ENCODE peak calls at places on chromosomes 11 and 22, in five cellular contexts. One of them, this sample, is unnamed.

GRCh38 chr11:103683581-103683980 is 352.9 kb upstream of the DDI1 start:
- DNase-seq in astrocyte: peak; percentile 35
- DNase-seq in right atrium auricular region: no peak
- DNase-seq in fibroblast of lung: peak; percentile 36
- DNase-seq in psoas muscle: no peak
- DNase-seq in this sample: no peak

GRCh38 chr11:72609045-72609444 is 65.2 kb downstream of the PDE2A start:
- DNase-seq in psoas muscle: no peak
- DNase-seq in astrocyte: no peak
- DNase-seq in fibroblast of lung: peak; percentile 34
- DNase-seq in right atrium auricular region: no peak
- DNase-seq in this sample: peak; percentile 11

GRCh38 chr11:102279641-102280170 is 37.6 kb upstream of the BIRC3 start:
- DNase-seq in right atrium auricular region: no peak
- DNase-seq in psoas muscle: no peak
- DNase-seq in astrocyte: peak; percentile 56
- DNase-seq in fibroblast of lung: peak; percentile 89
- DNase-seq in this sample: no peak

GRCh38 chr11:68996376-68997123 is 15.8 kb upstream of the MRGPRD start:
- DNase-seq in fibroblast of lung: no peak
- DNase-seq in right atrium auricular region: no peak
- DNase-seq in astrocyte: no peak
- DNase-seq in psoas muscle: no peak
- DNase-seq in this sample: no peak

GRCh38 chr22:38243007-38243775 is 29.6 kb downstream of the TMEM184B start:
- DNase-seq in fibroblast of lung: peak; percentile 89
- DNase-seq in right atrium auricular region: no peak
- DNase-seq in astrocyte: no peak
- DNase-seq in psoas muscle: no peak
- DNase-seq in this sample: peak; percentile 48

GRCh38 chr11:3002346-3002745 is 10.2 kb upstream of the NAP1L4 start:
- DNase-seq in astrocyte: no peak
- DNase-seq in fibroblast of lung: no peak
- DNase-seq in right atrium auricular region: no peak
- DNase-seq in psoas muscle: no peak
- DNase-seq in this sample: no peak

GRCh38 chr11:1224109-1224485 is 1.2 kb downstream of the MUC5B start:
- DNase-seq in psoas muscle: peak; percentile 8
- DNase-seq in astrocyte: no peak
- DNase-seq in fibroblast of lung: no peak
- DNase-seq in right atrium auricular region: no peak
- DNase-seq in this sample: no peak

GRCh38 chr11:70799386-70799785 is 401.1 kb downstream of the CTTN start:
- DNase-seq in right atrium auricular region: no peak
- DNase-seq in fibroblast of lung: peak; percentile 74
- DNase-seq in astrocyte: peak; percentile 83
- DNase-seq in psoas muscle: no peak
- DNase-seq in this sample: no peak

GRCh38 chr22:49296561-49296960 is 531.1 kb downstream of the BRD1 start:
- DNase-seq in right atrium auricular region: no peak
- DNase-seq in astrocyte: no peak
- DNase-seq in psoas muscle: no peak
- DNase-seq in fibroblast of lung: no peak
- DNase-seq in this sample: no peak

GRCh38 chr11:60336767-60337391 is 9.8 kb downstream of the MS4A6E start:
- DNase-seq in psoas muscle: no peak
- DNase-seq in astrocyte: no peak
- DNase-seq in right atrium auricular region: no peak
- DNase-seq in fibroblast of lung: no peak
- DNase-seq in this sample: no peak

GRCh38 chr11:109926941-109927340 is 166.3 kb upstream of the ZC3H12C start:
- DNase-seq in right atrium auricular region: no peak
- DNase-seq in fibroblast of lung: no peak
- DNase-seq in astrocyte: no peak
- DNase-seq in psoas muscle: no peak
- DNase-seq in this sample: no peak

GRCh38 chr22:37848587-37849088 is 581 bp upstream of the EIF3L start:
- DNase-seq in astrocyte: no peak
- DNase-seq in right atrium auricular region: no peak
- DNase-seq in fibroblast of lung: peak; percentile 48
- DNase-seq in psoas muscle: no peak
- DNase-seq in this sample: no peak

GRCh38 chr11:94032066-94032465 is 10.9 kb downstream of the HEPHL1 start:
- DNase-seq in right atrium auricular region: no peak
- DNase-seq in psoas muscle: no peak
- DNase-seq in astrocyte: no peak
- DNase-seq in fibroblast of lung: no peak
- DNase-seq in this sample: no peak

GRCh38 chr11:3101921-3102640 is 44.9 kb upstream of the CARS1 start:
- DNase-seq in fibroblast of lung: no peak
- DNase-seq in psoas muscle: no peak
- DNase-seq in right atrium auricular region: peak; percentile 52
- DNase-seq in astrocyte: no peak
- DNase-seq in this sample: no peak

GRCh38 chr11:71447791-71448256 is 369 bp downstream of the DHCR7 start:
- DNase-seq in fibroblast of lung: no peak
- DNase-seq in psoas muscle: peak; percentile 44
- DNase-seq in right atrium auricular region: no peak
- DNase-seq in astrocyte: no peak
- DNase-seq in this sample: no peak

GRCh38 chr11:71120346-71120963 is 131.9 kb downstream of the SHANK2 start:
- DNase-seq in astrocyte: no peak
- DNase-seq in fibroblast of lung: peak; percentile 6
- DNase-seq in right atrium auricular region: no peak
- DNase-seq in psoas muscle: no peak
- DNase-seq in this sample: no peak

GRCh38 chr22:48340727-48341709 is 1486.7 kb downstream of the BRD1 start:
- DNase-seq in psoas muscle: no peak
- DNase-seq in astrocyte: no peak
- DNase-seq in right atrium auricular region: no peak
- DNase-seq in fibroblast of lung: no peak
- DNase-seq in this sample: no peak

GRCh38 chr11:113674397-113674685 is 31.8 kb downstream of the TMPRSS5 start:
- DNase-seq in fibroblast of lung: no peak
- DNase-seq in psoas muscle: no peak
- DNase-seq in astrocyte: no peak
- DNase-seq in right atrium auricular region: no peak
- DNase-seq in this sample: no peak

GRCh38 chr11:45089251-45089650 is 57.2 kb upstream of the PRDM11 start:
- DNase-seq in psoas muscle: peak; percentile 87
- DNase-seq in fibroblast of lung: peak; percentile 99
- DNase-seq in right atrium auricular region: peak; percentile 89
- DNase-seq in astrocyte: peak; percentile 99
- DNase-seq in this sample: peak; percentile 68

GRCh38 chr11:64246874-64247728 is at the start of gene PPP1R14B:
- DNase-seq in astrocyte: peak; percentile 68
- DNase-seq in fibroblast of lung: peak; percentile 77
- DNase-seq in psoas muscle: peak; percentile 94
- DNase-seq in right atrium auricular region: peak; percentile 89
- DNase-seq in this sample: peak; percentile 69

GRCh38 chr22:21728270-21728669 is 7.3 kb downstream of the YPEL1 start:
- DNase-seq in astrocyte: no peak
- DNase-seq in psoas muscle: no peak
- DNase-seq in right atrium auricular region: no peak
- DNase-seq in fibroblast of lung: no peak
- DNase-seq in this sample: no peak

GRCh38 chr11:120119121-120119520 is 18.8 kb downstream of the TRIM29 start:
- DNase-seq in astrocyte: no peak
- DNase-seq in fibroblast of lung: no peak
- DNase-seq in psoas muscle: no peak
- DNase-seq in right atrium auricular region: no peak
- DNase-seq in this sample: no peak

GRCh38 chr11:120112174-120112796 is 25.6 kb downstream of the TRIM29 start:
- DNase-seq in right atrium auricular region: no peak
- DNase-seq in fibroblast of lung: no peak
- DNase-seq in psoas muscle: no peak
- DNase-seq in astrocyte: no peak
- DNase-seq in this sample: no peak

GRCh38 chr11:120116966-120117365 is 20.9 kb downstream of the TRIM29 start:
- DNase-seq in psoas muscle: no peak
- DNase-seq in right atrium auricular region: no peak
- DNase-seq in fibroblast of lung: no peak
- DNase-seq in astrocyte: no peak
- DNase-seq in this sample: no peak

GRCh38 chr11:120117991-120118390 is 19.9 kb downstream of the TRIM29 start:
- DNase-seq in right atrium auricular region: no peak
- DNase-seq in fibroblast of lung: no peak
- DNase-seq in astrocyte: no peak
- DNase-seq in psoas muscle: no peak
- DNase-seq in this sample: no peak

DNA sequence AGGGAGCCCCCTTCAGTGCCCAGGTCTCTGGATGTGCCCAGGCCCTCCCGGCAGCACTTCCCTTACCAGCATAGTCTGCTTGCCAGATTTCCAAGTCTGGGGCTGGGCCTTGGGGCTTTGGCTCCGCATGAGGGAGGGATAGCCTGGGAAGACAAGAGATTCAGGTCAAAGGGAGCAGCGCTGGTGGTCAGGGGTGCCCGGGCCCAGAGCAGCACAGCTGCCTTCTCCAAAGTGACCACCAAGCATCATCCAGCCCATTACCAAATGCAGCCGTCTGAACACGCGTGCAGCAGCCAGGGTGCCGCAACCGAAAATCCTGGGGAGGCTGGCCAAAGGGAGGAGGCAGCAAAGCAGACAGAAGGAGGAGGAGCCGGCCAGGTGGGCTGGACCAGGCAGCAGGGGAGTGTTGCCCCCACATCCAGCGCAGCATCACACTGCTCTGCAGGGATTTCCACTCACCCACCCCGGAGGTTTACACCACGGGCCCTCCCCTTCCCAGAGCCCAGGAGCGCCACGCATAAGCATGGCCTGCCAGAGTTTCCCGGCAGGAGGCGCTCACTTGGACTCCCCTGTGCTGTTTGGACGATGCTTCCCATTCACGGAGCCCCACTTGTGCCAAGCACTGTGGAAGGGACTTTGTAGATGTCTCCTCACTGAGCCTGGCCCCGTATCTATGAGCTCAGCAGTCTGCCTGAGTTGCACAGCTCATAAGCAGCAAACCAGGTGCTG is 22.5 kb downstream of the TRIM29 start:
- DNase-seq in astrocyte: no peak
- DNase-seq in fibroblast of lung: no peak
- DNase-seq in psoas muscle: no peak
- DNase-seq in right atrium auricular region: no peak
- DNase-seq in this sample: no peak
- TF ChIP-seq CTCF in astrocyte: no peak
- TF ChIP-seq CTCF in fibroblast of lung: no peak
- TF ChIP-seq CTCF in psoas muscle: no peak
- TF ChIP-seq CTCF in right atrium auricular region: no peak
- TF ChIP-seq CTCF in this sample: peak; percentile 57

GRCh38 chr22:39931271-39931670 is 28.9 kb upstream of the TMA7B start:
- DNase-seq in right atrium auricular region: no peak
- DNase-seq in fibroblast of lung: no peak
- DNase-seq in astrocyte: no peak
- DNase-seq in psoas muscle: no peak
- DNase-seq in this sample: no peak
- H3K4me1 ChIP-seq in right atrium auricular region: no peaks in the 10 kb centered on the region
- H3K4me1 ChIP-seq in fibroblast of lung: no peaks in the 10 kb centered on the region
- H3K4me1 ChIP-seq in astrocyte: no peaks in the 10 kb centered on the region
- H3K4me1 ChIP-seq in psoas muscle: no peaks in the 10 kb centered on the region
- H3K4me1 ChIP-seq in this sample: peaks cover 13% of the 10 kb centered on the region

GRCh38 chr22:50563410-50564160 is 866 bp upstream of the SYCE3 start:
- DNase-seq in right atrium auricular region: no peak
- DNase-seq in psoas muscle: no peak
- DNase-seq in fibroblast of lung: no peak
- DNase-seq in astrocyte: no peak
- DNase-seq in this sample: no peak

GRCh38 chr22:50560034-50560433 is 2.7 kb downstream of the SYCE3 start:
- DNase-seq in astrocyte: no peak
- DNase-seq in psoas muscle: no peak
- DNase-seq in right atrium auricular region: no peak
- DNase-seq in fibroblast of lung: no peak
- DNase-seq in this sample: peak; percentile 80

GRCh38 chr22:50564289-50564688 is 1.6 kb upstream of the SYCE3 start:
- DNase-seq in right atrium auricular region: no peak
- DNase-seq in psoas muscle: no peak
- DNase-seq in fibroblast of lung: no peak
- DNase-seq in astrocyte: no peak
- DNase-seq in this sample: no peak

GRCh38 chr22:50562523-50563409 is at the start of gene SYCE3:
- DNase-seq in fibroblast of lung: peak; percentile 83
- DNase-seq in psoas muscle: peak; percentile 95
- DNase-seq in astrocyte: peak; percentile 51
- DNase-seq in right atrium auricular region: peak; percentile 96
- DNase-seq in this sample: peak; percentile 82

DNA sequence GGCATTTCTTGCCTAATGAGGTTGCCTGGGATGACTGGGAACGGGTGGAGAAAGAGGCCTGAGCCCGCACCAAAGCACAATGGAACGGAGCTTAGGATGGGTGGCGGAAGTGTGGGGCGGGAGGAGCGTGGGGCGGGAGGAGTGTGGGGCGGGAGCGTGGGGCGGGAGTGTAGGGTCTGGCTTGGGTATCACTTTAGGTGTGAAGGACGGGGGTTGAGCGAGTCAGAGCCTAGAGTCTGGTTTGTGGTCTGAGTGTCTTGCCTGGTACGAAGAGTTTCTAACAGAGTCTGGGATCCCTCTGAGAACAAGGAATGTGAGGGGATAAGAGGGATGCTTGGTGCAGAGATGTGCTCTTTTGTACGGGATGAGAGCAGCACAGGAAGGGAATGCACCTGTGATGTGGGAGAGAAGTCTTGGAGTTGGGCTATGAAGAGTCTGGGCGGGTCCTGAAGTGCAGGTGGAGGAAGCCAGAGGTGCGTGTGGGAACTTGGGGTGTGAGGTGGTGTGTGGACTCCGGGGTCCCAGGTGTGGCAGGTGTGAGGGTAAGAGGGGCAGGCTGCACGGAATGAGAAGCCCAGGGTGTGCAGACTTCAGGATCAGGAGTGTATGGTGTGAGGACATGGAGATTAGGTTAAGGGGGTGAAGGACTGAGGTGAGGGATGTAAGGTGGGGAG is 1.2 kb downstream of the SYCE3 start:
- DNase-seq in fibroblast of lung: no peak
- DNase-seq in right atrium auricular region: no peak
- DNase-seq in astrocyte: no peak
- DNase-seq in psoas muscle: no peak
- DNase-seq in this sample: no peak
- H3K27ac ChIP-seq in fibroblast of lung: no peak overlapping the region
- H3K27ac ChIP-seq in right atrium auricular region: no peak overlapping the region
- H3K27ac ChIP-seq in astrocyte: no peak overlapping the region
- H3K27ac ChIP-seq in psoas muscle: no peak overlapping the region
- H3K27ac ChIP-seq in this sample: no peak overlapping the region

GRCh38 chr11:35802221-35802620 is 139.6 kb downstream of the TRIM44 start:
- DNase-seq in right atrium auricular region: no peak
- DNase-seq in psoas muscle: no peak
- DNase-seq in astrocyte: no peak
- DNase-seq in fibroblast of lung: no peak
- DNase-seq in this sample: no peak

GRCh38 chr11:35798423-35798822 is 135.8 kb downstream of the TRIM44 start:
- DNase-seq in psoas muscle: no peak
- DNase-seq in astrocyte: no peak
- DNase-seq in fibroblast of lung: no peak
- DNase-seq in right atrium auricular region: no peak
- DNase-seq in this sample: peak; percentile 47

GRCh38 chr11:35798983-35799382 is 136.4 kb downstream of the TRIM44 start:
- DNase-seq in fibroblast of lung: no peak
- DNase-seq in astrocyte: no peak
- DNase-seq in psoas muscle: no peak
- DNase-seq in right atrium auricular region: no peak
- DNase-seq in this sample: no peak

GRCh38 chr11:35800970-35801953 is 138.7 kb downstream of the TRIM44 start:
- DNase-seq in right atrium auricular region: no peak
- DNase-seq in psoas muscle: no peak
- DNase-seq in astrocyte: no peak
- DNase-seq in fibroblast of lung: no peak
- DNase-seq in this sample: no peak

GRCh38 chr11:35799655-35800054 is 137.1 kb downstream of the TRIM44 start:
- DNase-seq in right atrium auricular region: no peak
- DNase-seq in psoas muscle: no peak
- DNase-seq in astrocyte: no peak
- DNase-seq in fibroblast of lung: no peak
- DNase-seq in this sample: no peak
- TF ChIP-seq CTCF in right atrium auricular region: no peak
- TF ChIP-seq CTCF in psoas muscle: peak; percentile 4
- TF ChIP-seq CTCF in astrocyte: no peak
- TF ChIP-seq CTCF in fibroblast of lung: no peak
- TF ChIP-seq CTCF in this sample: peak; percentile 26